ENCODE peak calls at places on chromosomes 4 and X, in nine cellular contexts. One of them, this sample, is unnamed.

GRCh38 chrX:16892504-16893362 is 22.6 kb upstream of the RBBP7 start:
- DNase-seq in neural progenitor cell: peak; percentile 94
- DNase-seq in OCI-LY7: peak; percentile 86
- DNase-seq in GM23248: peak; percentile 77
- DNase-seq in GM23338: peak; percentile 92
- DNase-seq in PC-3: peak; percentile 85
- DNase-seq in HCT116: peak; percentile 67
- DNase-seq in MM.1S: peak; percentile 70
- DNase-seq in SK-N-SH: peak; percentile 67
- DNase-seq in this sample: peak; percentile 94

GRCh38 chr4:21507439-21507838 is 441.1 kb downstream of the KCNIP4 start:
- DNase-seq in GM23248: peak; percentile 40
- DNase-seq in SK-N-SH: peak; percentile 2
- DNase-seq in PC-3: peak; percentile 21
- DNase-seq in GM23338: peak; percentile 46
- DNase-seq in OCI-LY7: peak; percentile 1
- DNase-seq in HCT116: no peak
- DNase-seq in MM.1S: peak; percentile 30
- DNase-seq in neural progenitor cell: peak; percentile 10
- DNase-seq in this sample: no peak

GRCh38 chrX:42996861-42997260 is 218.9 kb upstream of the PPP1R2C start:
- DNase-seq in OCI-LY7: peak; percentile 14
- DNase-seq in GM23248: no peak
- DNase-seq in SK-N-SH: no peak
- DNase-seq in HCT116: no peak
- DNase-seq in neural progenitor cell: peak; percentile 10
- DNase-seq in GM23338: no peak
- DNase-seq in MM.1S: no peak
- DNase-seq in PC-3: no peak
- DNase-seq in this sample: no peak

GRCh38 chr4:77818667-77819408 is at the start of gene CNOT6L:
- DNase-seq in HCT116: peak; percentile 36
- DNase-seq in SK-N-SH: peak; percentile 83
- DNase-seq in GM23338: peak; percentile 75
- DNase-seq in GM23248: peak; percentile 91
- DNase-seq in MM.1S: peak; percentile 82
- DNase-seq in OCI-LY7: peak; percentile 79
- DNase-seq in neural progenitor cell: peak; percentile 81
- DNase-seq in PC-3: peak; percentile 68
- DNase-seq in this sample: peak; percentile 92

GRCh38 chr4:57020467-57021101 is 41.9 kb downstream of the POLR2B start:
- DNase-seq in SK-N-SH: no peak
- DNase-seq in PC-3: peak; percentile 95
- DNase-seq in GM23338: no peak
- DNase-seq in neural progenitor cell: no peak
- DNase-seq in MM.1S: no peak
- DNase-seq in OCI-LY7: no peak
- DNase-seq in GM23248: peak; percentile 91
- DNase-seq in HCT116: no peak
- DNase-seq in this sample: no peak

GRCh38 chr4:168928346-168928745 is 81.7 kb downstream of the CBR4 start:
- DNase-seq in GM23338: no peak
- DNase-seq in HCT116: no peak
- DNase-seq in GM23248: no peak
- DNase-seq in PC-3: no peak
- DNase-seq in SK-N-SH: no peak
- DNase-seq in OCI-LY7: no peak
- DNase-seq in neural progenitor cell: no peak
- DNase-seq in MM.1S: no peak
- DNase-seq in this sample: no peak

GRCh38 chr4:159290321-159291030 is 187.6 kb downstream of the RAPGEF2 start:
- DNase-seq in SK-N-SH: no peak
- DNase-seq in neural progenitor cell: no peak
- DNase-seq in PC-3: peak; percentile 56
- DNase-seq in GM23338: no peak
- DNase-seq in HCT116: no peak
- DNase-seq in GM23248: peak; percentile 61
- DNase-seq in MM.1S: no peak
- DNase-seq in OCI-LY7: no peak
- DNase-seq in this sample: no peak

GRCh38 chrX:129650183-129650689 is 4.5 kb downstream of the APLN start:
- DNase-seq in PC-3: no peak
- DNase-seq in HCT116: no peak
- DNase-seq in neural progenitor cell: no peak
- DNase-seq in MM.1S: no peak
- DNase-seq in GM23248: no peak
- DNase-seq in SK-N-SH: no peak
- DNase-seq in OCI-LY7: no peak
- DNase-seq in GM23338: no peak
- DNase-seq in this sample: no peak

GRCh38 chr4:77443941-77444340 is 161.7 kb upstream of the CXCL13 start:
- DNase-seq in HCT116: no peak
- DNase-seq in MM.1S: no peak
- DNase-seq in OCI-LY7: no peak
- DNase-seq in neural progenitor cell: no peak
- DNase-seq in GM23248: peak; percentile 24
- DNase-seq in SK-N-SH: no peak
- DNase-seq in PC-3: no peak
- DNase-seq in GM23338: no peak
- DNase-seq in this sample: no peak

GRCh38 chr4:104490096-104490769 is 4.5 kb downstream of the CXXC4 start:
- DNase-seq in PC-3: no peak
- DNase-seq in GM23338: peak; percentile 68
- DNase-seq in SK-N-SH: peak; percentile 16
- DNase-seq in neural progenitor cell: peak; percentile 27
- DNase-seq in HCT116: no peak
- DNase-seq in MM.1S: peak; percentile 88
- DNase-seq in OCI-LY7: no peak
- DNase-seq in GM23248: no peak
- DNase-seq in this sample: no peak

GRCh38 chr4:8261851-8262535 is 7.6 kb upstream of the HTRA3 start:
- DNase-seq in OCI-LY7: no peak
- DNase-seq in SK-N-SH: no peak
- DNase-seq in neural progenitor cell: no peak
- DNase-seq in HCT116: no peak
- DNase-seq in GM23338: no peak
- DNase-seq in GM23248: no peak
- DNase-seq in PC-3: no peak
- DNase-seq in MM.1S: no peak
- DNase-seq in this sample: no peak

GRCh38 chr4:3243066-3243775 is 5.7 kb upstream of the MSANTD1 start:
- DNase-seq in MM.1S: no peak
- DNase-seq in neural progenitor cell: no peak
- DNase-seq in GM23248: no peak
- DNase-seq in SK-N-SH: no peak
- DNase-seq in OCI-LY7: no peak
- DNase-seq in PC-3: no peak
- DNase-seq in HCT116: no peak
- DNase-seq in GM23338: peak; percentile 19
- DNase-seq in this sample: no peak
- TF ChIP-seq EZH2phosphoT487 in MM.1S: no peak
- TF ChIP-seq EZH2phosphoT487 in neural progenitor cell: no peak
- TF ChIP-seq EZH2phosphoT487 in GM23248: no peak
- TF ChIP-seq EZH2phosphoT487 in SK-N-SH: no peak
- TF ChIP-seq EZH2phosphoT487 in OCI-LY7: no peak
- TF ChIP-seq EZH2phosphoT487 in PC-3: no peak
- TF ChIP-seq EZH2phosphoT487 in HCT116: no peak
- TF ChIP-seq EZH2phosphoT487 in GM23338: no peak
- TF ChIP-seq EZH2phosphoT487 in this sample: no peak

DNA sequence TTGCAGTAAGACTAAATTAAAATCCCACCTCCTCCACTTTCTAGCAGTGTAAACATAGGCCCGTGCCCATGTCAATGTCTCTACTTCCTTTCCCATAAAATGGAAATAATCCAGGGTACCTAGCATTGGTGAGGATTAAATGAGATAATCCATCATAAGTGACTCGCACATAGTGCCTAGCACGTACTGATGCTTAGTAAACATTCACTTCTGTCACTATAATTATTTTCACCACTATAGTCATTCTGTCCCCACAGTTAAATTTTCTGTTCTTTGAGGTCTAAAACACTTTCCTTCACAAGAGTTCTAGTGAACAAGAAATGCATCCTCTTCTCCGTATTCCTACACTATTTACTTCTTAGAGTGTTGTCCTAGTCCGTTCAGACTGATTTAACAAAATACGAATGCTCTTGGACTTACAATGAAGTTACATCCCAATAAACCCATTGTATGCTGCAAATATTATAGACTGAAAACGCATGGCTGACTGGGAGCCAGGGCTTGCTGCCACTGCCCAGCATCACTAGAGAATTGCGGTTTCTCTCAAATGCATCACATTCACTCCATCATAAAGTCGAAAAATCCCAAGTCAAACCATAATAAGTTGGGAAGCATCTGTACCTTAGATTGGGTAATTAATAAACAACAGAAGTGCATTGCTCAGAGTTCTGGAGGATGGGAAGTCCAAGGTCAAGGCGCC is 10.6 kb downstream of the ARAP2 start:
- DNase-seq in neural progenitor cell: no peak
- DNase-seq in SK-N-SH: no peak
- DNase-seq in HCT116: no peak
- DNase-seq in GM23338: no peak
- DNase-seq in MM.1S: no peak
- DNase-seq in GM23248: no peak
- DNase-seq in OCI-LY7: no peak
- DNase-seq in PC-3: no peak
- DNase-seq in this sample: no peak
- H3K27ac ChIP-seq in neural progenitor cell: no peak overlapping the region
- H3K27ac ChIP-seq in SK-N-SH: no peak overlapping the region
- H3K27ac ChIP-seq in HCT116: no peak overlapping the region
- H3K27ac ChIP-seq in GM23338: no peak overlapping the region
- H3K27ac ChIP-seq in MM.1S: no peak overlapping the region
- H3K27ac ChIP-seq in GM23248: no peak overlapping the region
- H3K27ac ChIP-seq in OCI-LY7: no peak overlapping the region
- H3K27ac ChIP-seq in PC-3: no peak overlapping the region
- H3K27ac ChIP-seq in this sample: no peak overlapping the region

GRCh38 chr4:95107635-95108034 is 349.9 kb downstream of the BMPR1B start:
- DNase-seq in neural progenitor cell: no peak
- DNase-seq in SK-N-SH: no peak
- DNase-seq in GM23248: peak; percentile 68
- DNase-seq in MM.1S: no peak
- DNase-seq in GM23338: no peak
- DNase-seq in HCT116: peak; percentile 71
- DNase-seq in PC-3: peak; percentile 80
- DNase-seq in OCI-LY7: no peak
- DNase-seq in this sample: peak; percentile 55

GRCh38 chr4:95105112-95105511 is 347.4 kb downstream of the BMPR1B start:
- DNase-seq in OCI-LY7: no peak
- DNase-seq in MM.1S: no peak
- DNase-seq in SK-N-SH: no peak
- DNase-seq in HCT116: no peak
- DNase-seq in neural progenitor cell: no peak
- DNase-seq in PC-3: no peak
- DNase-seq in GM23248: no peak
- DNase-seq in GM23338: no peak
- DNase-seq in this sample: no peak

GRCh38 chr4:95107004-95107403 is 349.2 kb downstream of the BMPR1B start:
- DNase-seq in HCT116: no peak
- DNase-seq in MM.1S: no peak
- DNase-seq in GM23338: no peak
- DNase-seq in SK-N-SH: no peak
- DNase-seq in PC-3: peak; percentile 51
- DNase-seq in OCI-LY7: no peak
- DNase-seq in neural progenitor cell: no peak
- DNase-seq in GM23248: peak; percentile 20
- DNase-seq in this sample: no peak

GRCh38 chr4:95105983-95106382 is 348.2 kb downstream of the BMPR1B start:
- DNase-seq in SK-N-SH: no peak
- DNase-seq in GM23248: peak; percentile 1
- DNase-seq in GM23338: no peak
- DNase-seq in OCI-LY7: no peak
- DNase-seq in PC-3: no peak
- DNase-seq in neural progenitor cell: no peak
- DNase-seq in MM.1S: no peak
- DNase-seq in HCT116: no peak
- DNase-seq in this sample: no peak

GRCh38 chr4:95106408-95106928 is 348.7 kb downstream of the BMPR1B start:
- DNase-seq in OCI-LY7: no peak
- DNase-seq in MM.1S: no peak
- DNase-seq in neural progenitor cell: no peak
- DNase-seq in PC-3: peak; percentile 28
- DNase-seq in SK-N-SH: no peak
- DNase-seq in GM23338: no peak
- DNase-seq in HCT116: peak; percentile 24
- DNase-seq in GM23248: peak; percentile 27
- DNase-seq in this sample: no peak
- TF ChIP-seq EZH2phosphoT487 in OCI-LY7: no peak
- TF ChIP-seq EZH2phosphoT487 in MM.1S: no peak
- TF ChIP-seq EZH2phosphoT487 in neural progenitor cell: no peak
- TF ChIP-seq EZH2phosphoT487 in PC-3: no peak
- TF ChIP-seq EZH2phosphoT487 in SK-N-SH: no peak
- TF ChIP-seq EZH2phosphoT487 in GM23338: no peak
- TF ChIP-seq EZH2phosphoT487 in HCT116: no peak
- TF ChIP-seq EZH2phosphoT487 in GM23248: no peak
- TF ChIP-seq EZH2phosphoT487 in this sample: no peak

DNA sequence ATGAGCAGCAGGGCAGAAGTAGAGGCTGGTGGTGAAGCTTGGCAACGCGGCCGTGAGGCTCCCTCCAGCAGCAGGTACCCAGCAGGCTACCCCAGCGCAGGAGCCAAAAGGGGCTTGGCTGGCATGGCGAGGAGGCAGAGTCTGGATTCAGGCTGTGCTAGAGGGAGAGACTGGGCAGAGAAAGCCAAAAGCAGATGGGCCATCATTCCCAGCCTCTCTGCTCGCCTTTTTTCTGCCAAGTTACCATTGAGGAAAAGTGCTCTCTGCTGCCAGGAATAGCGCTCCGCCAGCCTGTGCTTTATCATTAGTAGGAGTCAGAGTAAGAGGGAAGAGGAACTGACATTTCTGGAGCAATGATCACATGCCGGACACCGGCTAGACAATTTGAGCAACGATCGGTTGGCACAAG is 28.6 kb upstream of the MAP3K15 start:
- DNase-seq in MM.1S: no peak
- DNase-seq in HCT116: no peak
- DNase-seq in PC-3: no peak
- DNase-seq in OCI-LY7: no peak
- DNase-seq in GM23338: no peak
- DNase-seq in GM23248: no peak
- DNase-seq in neural progenitor cell: no peak
- DNase-seq in SK-N-SH: no peak
- DNase-seq in this sample: no peak
- H3K27ac ChIP-seq in MM.1S: no peak overlapping the region
- H3K27ac ChIP-seq in HCT116: no peak overlapping the region
- H3K27ac ChIP-seq in PC-3: no peak overlapping the region
- H3K27ac ChIP-seq in OCI-LY7: no peak overlapping the region
- H3K27ac ChIP-seq in GM23338: no peak overlapping the region
- H3K27ac ChIP-seq in GM23248: no peak overlapping the region
- H3K27ac ChIP-seq in neural progenitor cell: no peak overlapping the region
- H3K27ac ChIP-seq in SK-N-SH: no peak overlapping the region
- H3K27ac ChIP-seq in this sample: no peak overlapping the region

GRCh38 chr4:47704693-47705325 is 133.1 kb downstream of the CORIN start:
- DNase-seq in GM23338: peak; percentile 79
- DNase-seq in HCT116: no peak
- DNase-seq in GM23248: peak; percentile 52
- DNase-seq in OCI-LY7: peak; percentile 46
- DNase-seq in MM.1S: peak; percentile 38
- DNase-seq in SK-N-SH: peak; percentile 58
- DNase-seq in PC-3: peak; percentile 38
- DNase-seq in neural progenitor cell: peak; percentile 80
- DNase-seq in this sample: peak; percentile 69
- TF ChIP-seq EZH2phosphoT487 in GM23338: no peak
- TF ChIP-seq EZH2phosphoT487 in HCT116: no peak
- TF ChIP-seq EZH2phosphoT487 in GM23248: no peak
- TF ChIP-seq EZH2phosphoT487 in OCI-LY7: no peak
- TF ChIP-seq EZH2phosphoT487 in MM.1S: no peak
- TF ChIP-seq EZH2phosphoT487 in SK-N-SH: no peak
- TF ChIP-seq EZH2phosphoT487 in PC-3: no peak
- TF ChIP-seq EZH2phosphoT487 in neural progenitor cell: no peak
- TF ChIP-seq EZH2phosphoT487 in this sample: no peak

This sample was measured in hepatocyte.